ENCODE peak calls at places on chromosomes 16 and 17, in four cellular contexts. Q is CD8-positive, alpha-beta T cell; E is prostate gland; X is psoas muscle. H is an unnamed sample.

GRCh38 chr17:77464988-77465357 is 324.2 kb downstream of the SEC14L1 start:
- DNase-seq in E (no peak), X (no peak), Q (no peak), H (no peak)

GRCh38 chr16:56977256-56977655 is 12.1 kb upstream of the NLRC5 start:
- DNase-seq in X (no peak), Q (no peak), E (no peak), H (no peak)

GRCh38 chr16:4415538-4416199 is 727 bp downstream of the CORO7 start:
- DNase-seq in X (peak; percentile 47), Q (peak; percentile 66), E (peak; percentile 19), H (peak; percentile 60)

GRCh38 chr17:14302421-14303099 is 1.7 kb downstream of the HS3ST3B1 start:
- DNase-seq in E (peak; percentile 75), Q (peak; percentile 84), X (peak; percentile 83), H (peak; percentile 72)

GRCh38 chr16:23557779-23558330 is 328 bp downstream of the UBFD1 start:
- DNase-seq in E (peak; percentile 16), Q (no peak), X (peak; percentile 42), H (no peak)

GRCh38 chr16:50602531-50603205 is 54.5 kb downstream of the NKD1 start:
- DNase-seq in E (peak; percentile 91), X (no peak), Q (peak; percentile 61), H (peak; percentile 38)

GRCh38 chr16:89357055-89357454 is 133.3 kb downstream of the ANKRD11 start:
- DNase-seq in X (no peak), E (no peak), Q (peak; percentile 54), H (no peak)

GRCh38 chr17:44004761-44005526 is 522 bp downstream of the NAGS start:
- DNase-seq in E (no peak), X (no peak), Q (peak; percentile 32), H (no peak)

GRCh38 chr17:66983414-66984021 is 19.0 kb downstream of the CACNG4 start:
- DNase-seq in E (no peak), X (no peak), Q (no peak), H (no peak)

GRCh38 chr16:66274335-66275110 is 92.0 kb upstream of the CDH5 start:
- DNase-seq in Q (no peak), E (no peak), X (no peak), H (no peak)

GRCh38 chr16:86549893-86550190 is 5.2 kb downstream of the MTHFSD start:
- DNase-seq in Q (no peak), E (no peak), X (no peak), H (no peak)

GRCh38 chr17:76193616-76194015 is 46.7 kb downstream of the RNF157 start:
- DNase-seq in Q (peak; percentile 22), X (no peak), E (no peak), H (no peak)

GRCh38 chr17:21368545-21369246 is 7.5 kb upstream of the KCNJ12 start:
- DNase-seq in Q (no peak), X (no peak), E (no peak), H (no peak)

GRCh38 chr16:47695746-47696145 is 234.6 kb downstream of the PHKB start:
- DNase-seq in X (no peak), Q (no peak), E (no peak), H (no peak)

GRCh38 chr16:3306078-3306477 is 781 bp downstream of the ZNF75A start:
- DNase-seq in X (no peak), Q (no peak), E (no peak), H (no peak)

GRCh38 chr16:3317315-3317999 is 12.2 kb downstream of the ZNF75A start:
- DNase-seq in Q (no peak), E (no peak), X (no peak), H (no peak)

GRCh38 chr16:3311496-3311895 is 6.2 kb downstream of the ZNF75A start:
- DNase-seq in E (no peak), X (no peak), Q (no peak), H (no peak)
- H3K9me3 ChIP-seq in E (peaks cover 3% of the 10 kb centered on the region), X (peaks cover 85% of the 10 kb centered on the region), Q (peaks cover 37% of the 10 kb centered on the region), H (peaks cover 41% of the 10 kb centered on the region)

GRCh38 chr17:70329751-70330150 is 160.4 kb downstream of the KCNJ2 start:
- DNase-seq in X (no peak), Q (no peak), E (no peak), H (no peak)
- H3K9me3 ChIP-seq in X (no peaks in the 10 kb centered on the region), Q (no peaks in the 10 kb centered on the region), E (no peaks in the 10 kb centered on the region), H (peaks cover 2% of the 10 kb centered on the region)

GRCh38 chr16:35208001-35208935 is 1748.9 kb downstream of the TP53TG3F start:
- DNase-seq in E (no peak), X (no peak), Q (no peak), H (no peak)
- H3K9me3 ChIP-seq in E (no peaks in the 10 kb centered on the region), X (no peaks in the 10 kb centered on the region), Q (no peaks in the 10 kb centered on the region), H (no peaks in the 10 kb centered on the region)

DNA sequence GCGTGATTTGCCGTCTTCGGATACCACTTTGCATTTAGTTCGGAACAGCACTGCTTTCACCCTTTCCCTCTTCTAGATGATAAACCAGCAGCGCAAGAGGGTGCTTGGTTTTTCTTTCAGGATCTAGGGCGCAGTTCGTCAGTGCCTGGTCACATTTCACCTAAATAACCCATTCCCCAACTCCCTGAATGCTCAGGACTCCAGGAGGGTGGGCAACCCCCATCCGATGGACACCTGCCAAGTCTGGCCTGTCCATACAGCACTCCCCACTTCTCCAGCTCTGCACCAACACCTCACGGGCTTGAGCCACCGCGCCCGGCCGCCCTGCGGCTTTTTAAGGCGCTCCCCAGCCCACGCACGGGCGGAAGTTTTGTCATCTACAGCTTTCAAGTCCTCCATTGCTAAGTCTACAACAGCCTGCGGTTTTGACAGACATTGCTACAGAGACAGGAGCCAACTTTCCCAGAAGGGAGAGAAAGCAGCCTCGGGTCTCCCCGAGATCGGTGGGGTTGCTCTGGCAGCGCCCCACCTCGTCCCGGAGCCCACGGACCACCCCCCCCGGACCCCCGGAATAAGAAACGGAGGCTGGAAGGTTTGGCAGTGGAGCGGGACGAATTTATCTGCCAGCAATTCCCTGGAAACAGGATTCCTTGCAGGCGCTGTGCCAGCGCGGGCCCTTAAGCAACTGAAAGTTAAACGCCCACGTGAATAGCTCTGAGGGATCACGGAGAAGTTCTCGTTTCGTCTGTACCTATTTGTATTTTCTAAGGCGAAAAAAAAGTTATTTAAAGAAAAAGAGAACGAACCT is 38.6 kb upstream of the SLFN13 start:
- DNase-seq in Q (peak; percentile 75), X (peak; percentile 55), E (no peak), H (peak; percentile 53)
- H3K9me3 ChIP-seq in Q (no peaks in the 10 kb centered on the region), X (no peaks in the 10 kb centered on the region), E (no peaks in the 10 kb centered on the region), H (no peaks in the 10 kb centered on the region)

DNA sequence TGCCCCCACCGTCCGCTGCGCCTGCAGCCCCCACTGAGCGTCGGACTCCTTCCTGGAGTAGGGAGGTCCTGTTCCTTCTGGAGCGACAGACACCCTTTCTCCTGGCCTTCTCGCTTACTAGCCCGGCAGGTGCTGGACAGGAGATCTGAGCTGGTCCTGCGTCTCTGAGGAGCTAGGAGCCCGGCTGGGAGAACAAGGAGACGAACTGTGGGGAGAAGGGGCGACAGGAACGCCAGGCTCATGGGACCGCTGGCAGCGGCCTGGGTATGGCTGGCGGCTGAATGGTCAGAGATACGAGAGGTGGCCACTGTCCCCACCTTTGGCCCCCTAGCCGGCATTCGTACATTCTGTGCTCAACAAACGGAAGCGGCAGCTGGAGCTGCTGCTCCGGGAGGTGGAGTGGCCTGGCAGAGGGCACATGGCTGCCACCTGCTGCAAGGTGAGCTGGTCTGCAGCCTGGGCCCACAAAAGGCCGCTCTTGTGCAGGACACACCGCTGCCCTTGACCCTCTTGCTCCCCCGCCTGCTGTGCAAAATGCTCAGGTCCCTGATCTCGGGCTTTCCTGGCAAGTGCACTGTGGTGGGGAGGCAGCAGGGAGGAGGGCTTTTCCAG is 2066.7 kb downstream of the TP53TG3F start:
- DNase-seq in X (no peak), E (no peak), Q (no peak), H (no peak)
- H3K9me3 ChIP-seq in X (no peaks in the 10 kb centered on the region), E (no peaks in the 10 kb centered on the region), Q (no peaks in the 10 kb centered on the region), H (no peaks in the 10 kb centered on the region)

DNA sequence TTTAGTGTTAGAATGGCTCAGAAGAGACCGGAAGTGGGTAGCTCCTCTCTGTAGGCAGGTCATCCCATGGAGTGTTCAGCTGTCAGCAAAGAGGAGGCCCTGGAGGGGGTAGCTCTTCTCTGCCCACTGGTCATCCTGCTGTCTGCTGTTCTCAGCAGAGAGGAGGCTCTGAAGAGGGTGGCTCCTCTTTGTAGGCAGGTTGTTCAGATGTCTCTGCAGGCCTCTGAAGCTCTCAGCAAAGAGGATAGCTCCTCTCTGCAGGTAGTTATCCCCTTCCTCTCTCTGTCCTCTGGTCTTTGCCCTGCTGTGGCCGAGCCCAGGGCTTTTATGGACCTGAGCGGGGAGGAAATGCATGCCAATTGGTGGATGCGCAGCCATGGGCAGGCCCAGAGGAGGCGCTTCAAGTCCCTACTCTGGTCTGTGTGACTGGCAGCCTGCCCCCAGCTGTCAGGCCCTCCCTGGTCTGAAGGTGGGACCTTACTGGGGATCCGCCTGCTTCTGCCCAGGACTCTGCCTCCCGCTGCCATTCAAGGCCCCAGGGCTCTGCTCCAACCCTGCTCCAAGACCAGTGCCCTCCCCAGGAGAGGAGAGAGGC is 32.5 kb upstream of the FA2H start:
- DNase-seq in E (no peak), X (no peak), Q (no peak), H (no peak)
- H3K9me3 ChIP-seq in E (no peaks in the 10 kb centered on the region), X (no peaks in the 10 kb centered on the region), Q (no peaks in the 10 kb centered on the region), H (no peaks in the 10 kb centered on the region)